ENCODE peak calls at places on chromosomes 4 and X, in nine cellular contexts. M, X, U, L, G, F, Y, K and H are unnamed samples.

GRCh38 chrX:48645669-48646068 is 37.9 kb upstream of the WAS start:
- DNase-seq in M (no peak), X (no peak), U (no peak), L (no peak), G (no peak), F (no peak), Y (no peak), K (no peak), H (no peak)

GRCh38 chr4:26826721-26827120 is 33.9 kb upstream of the STIM2 start:
- DNase-seq in M (no peak), X (peak), U (no peak), L (peak), G (peak), F (no peak), Y (no peak), K (no peak), H (no peak)

GRCh38 chr4:155777971-155778710 is 19.3 kb downstream of the GUCY1B1 start:
- DNase-seq in M (no peak), X (peak), U (no peak), L (peak), G (no peak), F (no peak), Y (no peak), K (no peak), H (no peak)

GRCh38 chr4:169051331-169051730 is 41.3 kb upstream of the CBR4 start:
- DNase-seq in M (no peak), X (no peak), U (no peak), L (no peak), G (no peak), F (no peak), Y (no peak), K (no peak), H (no peak)

GRCh38 chrX:153688900-153689590 is 1.3 kb downstream of the SLC6A8 start:
- DNase-seq in M (peak), X (peak), U (no peak), L (peak), G (no peak), F (no peak), Y (no peak), K (no peak), H (no peak)

GRCh38 chr4:39975488-39976089 is 2.1 kb downstream of the PDS5A start:
- DNase-seq in M (no peak), X (no peak), U (no peak), L (peak), G (no peak), F (no peak), Y (no peak), K (peak), H (no peak)

GRCh38 chrX:10030570-10030969 is 63.4 kb downstream of the CLDN34 start:
- DNase-seq in M (no peak), X (no peak), U (peak), L (peak), G (no peak), F (no peak), Y (no peak), K (no peak), H (no peak)

GRCh38 chr4:169080970-169081369 is 70.9 kb upstream of the CBR4 start:
- DNase-seq in M (no peak), X (no peak), U (no peak), L (peak), G (no peak), F (no peak), Y (no peak), K (no peak), H (no peak)

GRCh38 chrX:97629597-97629985 is 745.9 kb downstream of the RPA4 start:
- DNase-seq in M (no peak), X (no peak), U (no peak), L (no peak), G (no peak), F (no peak), Y (no peak), K (no peak), H (no peak)

GRCh38 chr4:173556398-173557131 is 26.5 kb upstream of the HAND2 start:
- DNase-seq in M (peak), X (no peak), U (no peak), L (no peak), G (no peak), F (no peak), Y (no peak), K (no peak), H (no peak)

GRCh38 chrX:134172588-134173259 is 64.3 kb upstream of the CCDC160 start:
- DNase-seq in M (no peak), X (peak), U (peak), L (no peak), G (no peak), F (no peak), Y (no peak), K (no peak), H (no peak)

GRCh38 chrX:154693394-154693793 is 40.0 kb upstream of the CTAG2 start:
- DNase-seq in M (no peak), X (no peak), U (no peak), L (no peak), G (no peak), F (no peak), Y (no peak), K (no peak), H (no peak)

GRCh38 chrX:102651968-102652744 is 873 bp downstream of the GPRASP1 start:
- DNase-seq in M (no peak), X (peak), U (peak), L (peak), G (no peak), F (peak), Y (peak), K (no peak), H (no peak)

GRCh38 chrX:102651242-102651967 is at the start of gene GPRASP1:
- DNase-seq in M (peak), X (peak), U (no peak), L (peak), G (no peak), F (peak), Y (peak), K (no peak), H (no peak)

GRCh38 chrX:102654696-102655095 is 3.4 kb downstream of the GPRASP1 start:
- DNase-seq in M (no peak), X (no peak), U (no peak), L (no peak), G (no peak), F (no peak), Y (no peak), K (no peak), H (no peak)

DNA sequence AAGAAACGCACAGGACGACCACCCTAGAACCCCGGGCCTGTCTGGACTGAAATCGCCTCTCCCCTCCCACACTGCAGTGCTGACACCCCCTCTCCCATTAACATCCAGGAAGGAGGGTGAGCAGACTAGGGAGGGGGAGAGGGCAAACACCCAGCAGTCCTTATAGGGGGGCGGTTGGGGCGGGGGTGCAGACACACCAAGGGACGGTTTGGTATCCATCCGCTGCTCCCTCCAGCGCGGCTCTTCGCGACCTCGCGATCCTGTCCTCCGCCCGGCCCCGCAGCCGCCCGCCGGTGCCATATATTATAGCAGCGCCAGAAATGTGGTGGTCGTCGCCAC is 411 bp upstream of the GPRASP1 start:
- DNase-seq in M (no peak), X (no peak), U (no peak), L (no peak), G (no peak), F (no peak), Y (no peak), K (no peak), H (no peak)
- H3K4me3 ChIP-seq in M (peak), X (peak), U (peak), L (peak), G (no peak), F (peak), Y (peak), K (peak), H (peak)

GRCh38 chrX:32116047-32116446 is 1044.2 kb upstream of the FTHL17 start:
- DNase-seq in M (no peak), X (no peak), U (no peak), L (no peak), G (no peak), F (no peak), Y (no peak), K (no peak), H (no peak)
- TF ChIP-seq CTCF in M (no peak), X (no peak), U (no peak), L (no peak), G (no peak), F (no peak), Y (no peak), K (no peak), H (no peak)

GRCh38 chr4:184803133-184803532 is 22.6 kb downstream of the ACSL1 start:
- DNase-seq in M (no peak), X (no peak), U (no peak), L (no peak), G (no peak), F (no peak), Y (no peak), K (no peak), H (no peak)

GRCh38 chr4:184802203-184803015 is 23.4 kb downstream of the ACSL1 start:
- DNase-seq in M (no peak), X (no peak), U (no peak), L (peak), G (no peak), F (no peak), Y (no peak), K (no peak), H (no peak)

GRCh38 chr4:184803884-184804283 is 21.9 kb downstream of the ACSL1 start:
- DNase-seq in M (no peak), X (no peak), U (no peak), L (no peak), G (no peak), F (no peak), Y (no peak), K (no peak), H (no peak)

GRCh38 chr4:184804621-184805020 is 21.1 kb downstream of the ACSL1 start:
- DNase-seq in M (no peak), X (no peak), U (no peak), L (no peak), G (no peak), F (no peak), Y (peak), K (no peak), H (no peak)

GRCh38 chr4:184801781-184802180 is 24.0 kb downstream of the ACSL1 start:
- DNase-seq in M (no peak), X (no peak), U (no peak), L (peak), G (no peak), F (no peak), Y (no peak), K (no peak), H (no peak)
- H3K4me3 ChIP-seq in M (peak), X (no peak), U (no peak), L (no peak), G (no peak), F (no peak), Y (no peak), K (no peak), H (no peak)

GRCh38 chr4:152451496-152451895 is 84.4 kb downstream of the FBXW7 start:
- DNase-seq in M (no peak), X (no peak), U (no peak), L (no peak), G (no peak), F (no peak), Y (no peak), K (no peak), H (no peak)

GRCh38 chr4:152456609-152457008 is 79.3 kb downstream of the FBXW7 start:
- DNase-seq in M (no peak), X (no peak), U (no peak), L (peak), G (no peak), F (no peak), Y (no peak), K (no peak), H (no peak)

GRCh38 chr4:152459326-152459725 is 76.6 kb downstream of the FBXW7 start:
- DNase-seq in M (no peak), X (no peak), U (no peak), L (no peak), G (no peak), F (no peak), Y (no peak), K (no peak), H (no peak)

GRCh38 chr4:152458801-152459302 is 77.0 kb downstream of the FBXW7 start:
- DNase-seq in M (no peak), X (no peak), U (no peak), L (peak), G (peak), F (no peak), Y (no peak), K (no peak), H (no peak)

DNA sequence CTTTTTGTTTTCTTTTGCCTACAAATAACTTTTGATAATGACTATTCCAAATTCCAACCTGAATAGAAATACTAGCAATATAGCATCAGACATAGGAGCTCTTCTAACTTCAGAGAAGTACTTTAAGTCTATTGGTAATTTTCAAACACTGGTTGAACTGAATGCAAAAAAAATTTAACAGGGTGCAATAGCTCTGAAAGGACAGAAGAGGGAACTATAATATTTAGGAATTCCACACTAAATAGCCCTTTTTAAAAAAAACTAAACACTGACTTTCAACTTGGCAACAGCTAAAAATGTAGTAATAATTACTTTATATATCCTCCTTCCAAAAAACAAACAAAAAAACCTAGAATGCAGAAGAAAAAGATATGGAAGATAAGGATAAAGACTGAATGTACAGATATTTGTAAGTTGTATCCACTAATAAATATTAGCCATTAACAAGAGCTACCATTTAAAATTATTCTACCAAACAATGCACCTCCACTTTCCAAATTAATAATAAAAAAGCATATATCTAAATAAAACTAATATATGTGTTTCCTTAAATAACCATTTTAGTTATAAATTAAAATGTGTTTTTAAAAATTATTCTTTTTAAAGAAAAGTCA is 81.4 kb downstream of the FBXW7 start:
- DNase-seq in M (no peak), X (no peak), U (peak), L (peak), G (no peak), F (no peak), Y (no peak), K (no peak), H (no peak)
- TF ChIP-seq CTCF in M (peak), X (peak), U (peak), L (peak), G (peak), F (peak), Y (peak), K (peak), H (peak)

DNA sequence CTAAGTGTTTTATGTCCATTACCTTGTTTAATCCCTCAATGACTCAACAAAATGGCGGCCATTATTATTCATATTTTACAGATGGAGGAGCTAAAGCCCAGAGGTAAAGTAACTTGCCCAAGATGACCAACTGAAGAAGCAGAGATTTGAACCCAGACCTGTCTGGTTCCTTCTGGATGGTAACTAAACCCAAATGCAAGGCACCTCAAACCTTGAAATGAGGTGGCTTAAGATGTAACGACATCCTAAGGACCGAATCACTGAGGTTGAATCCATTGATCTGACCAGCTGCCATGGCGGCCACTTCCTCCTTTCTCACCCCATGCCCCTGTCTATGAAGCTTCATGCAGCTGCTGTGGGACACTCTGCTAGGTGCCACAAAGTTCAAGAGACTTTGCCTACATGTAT is 932 bp downstream of the TLR10 start:
- DNase-seq in M (no peak), X (no peak), U (no peak), L (no peak), G (no peak), F (no peak), Y (no peak), K (no peak), H (no peak)
- H3K4me3 ChIP-seq in M (no peak), X (no peak), U (no peak), L (no peak), G (no peak), F (no peak), Y (no peak), K (no peak), H (no peak)

DNA sequence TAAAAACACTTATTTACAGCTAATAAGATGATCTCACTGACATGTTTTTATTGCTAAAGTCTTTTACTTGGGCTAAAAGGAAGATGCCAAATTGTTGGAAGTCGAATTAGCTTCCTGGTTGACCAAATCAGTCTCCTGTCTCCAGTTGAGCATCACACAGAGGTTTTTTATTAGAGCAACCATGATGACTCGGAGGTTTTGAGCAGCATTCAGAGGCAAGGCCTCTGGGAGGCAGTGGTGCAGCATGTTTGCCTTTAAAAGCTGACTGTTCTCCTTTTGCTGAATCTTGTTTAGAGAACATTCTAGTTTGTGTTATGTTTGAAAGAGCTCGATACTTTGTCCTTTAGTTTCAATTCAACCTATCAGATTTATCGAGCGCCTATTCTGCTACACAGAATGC is 2.1 kb downstream of the UCHL1 start:
- DNase-seq in M (no peak), X (no peak), U (peak), L (peak), G (no peak), F (peak), Y (peak), K (peak), H (peak)
- TF ChIP-seq CTCF in M (peak), X (peak), U (peak), L (peak), G (no peak), F (peak), Y (peak), K (peak), H (peak)

DNA sequence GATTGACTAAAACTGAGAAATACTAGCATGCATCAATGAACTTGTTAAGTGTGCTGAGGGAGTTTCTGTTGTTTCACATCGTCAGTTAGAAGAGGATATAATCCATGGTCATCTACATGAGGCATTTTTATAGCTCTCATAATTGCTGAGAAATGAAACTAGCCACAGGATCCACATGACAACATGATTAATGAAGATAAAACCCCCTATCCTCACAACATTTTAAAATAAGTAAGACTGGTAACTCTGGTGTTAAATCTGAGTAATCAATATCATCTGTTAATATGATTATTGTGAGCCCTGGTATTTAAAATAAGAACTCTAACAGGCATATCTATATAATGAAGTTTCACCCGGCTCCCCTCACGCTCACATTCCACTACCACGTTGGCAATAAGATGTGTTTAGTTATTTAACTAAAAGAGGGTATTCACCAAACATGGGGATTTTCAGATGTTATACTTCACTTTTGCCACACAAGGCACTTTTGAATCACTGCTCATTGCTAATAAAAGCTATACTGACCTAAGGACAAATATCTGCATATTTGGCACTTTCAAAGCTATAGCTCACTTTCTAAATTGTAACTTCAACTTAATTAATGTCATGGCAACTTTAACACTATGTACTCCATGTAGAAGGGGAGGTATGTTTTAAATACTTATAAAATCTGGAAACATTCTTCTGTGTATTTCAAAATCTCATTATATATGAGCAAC is 6.7 kb downstream of the UNC5C start:
- DNase-seq in M (no peak), X (no peak), U (no peak), L (no peak), G (no peak), F (no peak), Y (no peak), K (no peak), H (no peak)
- H3K4me3 ChIP-seq in M (no peak), X (no peak), U (no peak), L (no peak), G (no peak), F (no peak), Y (no peak), K (no peak), H (no peak)

DNA sequence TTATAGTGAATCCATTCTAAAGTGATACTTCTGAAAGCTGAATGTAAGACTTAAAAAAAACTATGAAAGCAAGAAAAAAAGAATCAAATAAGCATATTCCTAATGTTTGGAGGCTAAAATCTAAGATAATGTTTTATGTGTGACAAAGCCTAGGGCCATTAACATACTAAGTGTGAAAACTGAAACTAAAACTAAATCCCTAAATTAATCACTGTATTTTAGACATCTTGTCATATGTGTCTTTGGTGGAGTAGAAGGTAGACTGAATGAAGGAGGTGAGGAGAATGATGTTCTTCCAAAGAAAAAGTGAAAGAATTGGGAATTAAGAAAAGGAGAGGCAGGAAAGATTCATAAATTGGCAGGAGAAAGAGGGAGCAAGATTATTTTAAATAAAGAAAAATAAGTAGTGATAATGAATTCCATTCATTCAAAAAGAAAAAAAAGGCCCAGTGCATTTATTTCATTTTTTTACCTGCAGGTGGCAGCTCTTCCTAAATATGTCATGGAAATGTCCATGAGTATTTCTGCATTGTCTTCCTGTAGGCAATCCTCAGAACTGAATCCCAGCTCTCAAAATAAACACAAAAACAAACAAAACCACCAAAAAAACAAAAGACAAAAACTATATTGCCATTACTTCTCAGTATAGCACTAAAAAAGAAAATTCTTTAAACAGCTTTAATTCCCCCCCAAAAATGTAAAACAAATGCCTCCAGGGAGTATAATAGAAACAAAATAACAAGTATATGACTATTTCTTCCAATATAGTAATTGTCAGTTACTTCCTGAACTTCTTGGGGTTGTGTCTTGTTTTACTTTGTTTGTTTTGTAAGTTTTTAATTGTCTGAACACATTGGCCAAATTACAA is 17.0 kb upstream of the AP1AR start:
- DNase-seq in M (no peak), X (no peak), U (peak), L (peak), G (no peak), F (no peak), Y (no peak), K (no peak), H (peak)
- TF ChIP-seq CTCF in M (peak), X (peak), U (peak), L (peak), G (no peak), F (peak), Y (peak), K (peak), H (peak)